ENCODE peak calls at places on chromosomes 12 and 14, in four cellular contexts. One of them, this sample, is unnamed.

GRCh38 chr14:61566537-61567225 is 128.6 kb upstream of the HIF1A start:
- DNase-seq in GM12878: no peak
- DNase-seq in K562: no peak
- DNase-seq in HepG2: no peak
- DNase-seq in this sample: no peak

GRCh38 chr12:10372534-10372931 is 17.3 kb downstream of the KLRK1 start:
- DNase-seq in GM12878: no peak
- DNase-seq in K562: no peak
- DNase-seq in HepG2: no peak
- DNase-seq in this sample: no peak

GRCh38 chr12:64669270-64669842 is 59.1 kb downstream of the RASSF3 start:
- DNase-seq in GM12878: peak; percentile 73
- DNase-seq in K562: no peak
- DNase-seq in HepG2: peak; percentile 49
- DNase-seq in this sample: no peak

GRCh38 chr14:53890611-53891091 is 66.0 kb downstream of the BMP4 start:
- DNase-seq in GM12878: no peak
- DNase-seq in K562: no peak
- DNase-seq in HepG2: peak; percentile 46
- DNase-seq in this sample: no peak

GRCh38 chr14:51079489-51079888 is 15.4 kb downstream of the TRIM9 start:
- DNase-seq in GM12878: no peak
- DNase-seq in K562: no peak
- DNase-seq in HepG2: no peak
- DNase-seq in this sample: no peak

GRCh38 chr12:13116259-13116658 is 12.8 kb upstream of the GSG1 start:
- DNase-seq in GM12878: no peak
- DNase-seq in K562: no peak
- DNase-seq in HepG2: no peak
- DNase-seq in this sample: no peak

GRCh38 chr12:69066420-69067373 is 133.7 kb upstream of the CPM start:
- DNase-seq in GM12878: no peak
- DNase-seq in K562: no peak
- DNase-seq in HepG2: no peak
- DNase-seq in this sample: no peak

GRCh38 chr12:104632724-104633181 is 176.0 kb downstream of the CHST11 start:
- DNase-seq in GM12878: no peak
- DNase-seq in K562: no peak
- DNase-seq in HepG2: no peak
- DNase-seq in this sample: no peak

GRCh38 chr14:93207468-93208308 is 632 bp downstream of the UBR7 start:
- DNase-seq in GM12878: no peak
- DNase-seq in K562: peak; percentile 38
- DNase-seq in HepG2: no peak
- DNase-seq in this sample: peak; percentile 52

GRCh38 chr12:64931981-64932380 is 107.5 kb downstream of the TBC1D30 start:
- DNase-seq in GM12878: no peak
- DNase-seq in K562: no peak
- DNase-seq in HepG2: no peak
- DNase-seq in this sample: no peak

GRCh38 chr12:6915023-6915788 is 826 bp downstream of the ENO2 start:
- DNase-seq in GM12878: no peak
- DNase-seq in K562: peak; percentile 75
- DNase-seq in HepG2: no peak
- DNase-seq in this sample: no peak

GRCh38 chr12:34403706-34404376 is 381.5 kb downstream of the ALG10 start:
- DNase-seq in GM12878: no peak
- DNase-seq in K562: no peak
- DNase-seq in HepG2: no peak
- DNase-seq in this sample: peak; percentile 0

GRCh38 chr14:100424504-100425453 is 101.6 kb downstream of the SLC25A47 start:
- DNase-seq in GM12878: no peak
- DNase-seq in K562: no peak
- DNase-seq in HepG2: no peak
- DNase-seq in this sample: no peak

GRCh38 chr12:25187781-25188180 is 7.2 kb downstream of the DNAI7 start:
- DNase-seq in GM12878: no peak
- DNase-seq in K562: no peak
- DNase-seq in HepG2: no peak
- DNase-seq in this sample: no peak

GRCh38 chr12:128682542-128683315 is 141.0 kb downstream of the SLC15A4 start:
- DNase-seq in GM12878: no peak
- DNase-seq in K562: no peak
- DNase-seq in HepG2: no peak
- DNase-seq in this sample: no peak

GRCh38 chr12:22271036-22271435 is 63.5 kb downstream of the ST8SIA1 start:
- DNase-seq in GM12878: no peak
- DNase-seq in K562: no peak
- DNase-seq in HepG2: no peak
- DNase-seq in this sample: no peak

GRCh38 chr14:81157431-81157830 is 63.3 kb downstream of the GTF2A1 start:
- DNase-seq in GM12878: no peak
- DNase-seq in K562: no peak
- DNase-seq in HepG2: no peak
- DNase-seq in this sample: no peak

GRCh38 chr12:93348568-93349435 is 28.9 kb upstream of the NUDT4 start:
- DNase-seq in GM12878: no peak
- DNase-seq in K562: no peak
- DNase-seq in HepG2: no peak
- DNase-seq in this sample: no peak

GRCh38 chr12:119204137-119204536 is 25.4 kb downstream of the HSPB8 start:
- DNase-seq in GM12878: no peak
- DNase-seq in K562: no peak
- DNase-seq in HepG2: no peak
- DNase-seq in this sample: no peak

GRCh38 chr14:88424573-88424972 is 39.1 kb downstream of the SPATA7 start:
- DNase-seq in GM12878: no peak
- DNase-seq in K562: no peak
- DNase-seq in HepG2: no peak
- DNase-seq in this sample: no peak

GRCh38 chr14:100692859-100693558 is 33.7 kb upstream of the DLK1 start:
- DNase-seq in GM12878: no peak
- DNase-seq in K562: no peak
- DNase-seq in HepG2: peak; percentile 65
- DNase-seq in this sample: no peak

GRCh38 chr12:124543052-124543590 is 24.3 kb downstream of the NCOR2 start:
- DNase-seq in GM12878: no peak
- DNase-seq in K562: no peak
- DNase-seq in HepG2: no peak
- DNase-seq in this sample: no peak

GRCh38 chr12:100741084-100741711 is 53.4 kb upstream of the ANO4 start:
- DNase-seq in GM12878: no peak
- DNase-seq in K562: peak; percentile 28
- DNase-seq in HepG2: peak; percentile 10
- DNase-seq in this sample: peak; percentile 41

GRCh38 chr12:68532204-68532886 is 78.4 kb upstream of the RAP1B start:
- DNase-seq in GM12878: no peak
- DNase-seq in K562: no peak
- DNase-seq in HepG2: no peak
- DNase-seq in this sample: no peak

GRCh38 chr12:5083955-5084849 is 40.5 kb downstream of the KCNA5 start:
- DNase-seq in GM12878: peak; percentile 23
- DNase-seq in K562: peak; percentile 45
- DNase-seq in HepG2: peak; percentile 24
- DNase-seq in this sample: peak; percentile 64

GRCh38 chr14:104553166-104554087 is 26.1 kb upstream of the C14orf180 start:
- DNase-seq in GM12878: no peak
- DNase-seq in K562: no peak
- DNase-seq in HepG2: no peak
- DNase-seq in this sample: no peak

GRCh38 chr12:120737557-120738251 is 12.1 kb downstream of the ACADS start:
- DNase-seq in GM12878: no peak
- DNase-seq in K562: no peak
- DNase-seq in HepG2: no peak
- DNase-seq in this sample: peak; percentile 28

GRCh38 chr12:2017724-2018337 is 13.6 kb upstream of the DCP1B start:
- DNase-seq in GM12878: no peak
- DNase-seq in K562: no peak
- DNase-seq in HepG2: no peak
- DNase-seq in this sample: no peak

GRCh38 chr14:37587881-37588666 is 7.0 kb downstream of the FOXA1 start:
- DNase-seq in GM12878: no peak
- DNase-seq in K562: no peak
- DNase-seq in HepG2: peak; percentile 68
- DNase-seq in this sample: no peak

GRCh38 chr12:131943876-131944275 is 5.9 kb upstream of the EP400 start:
- DNase-seq in GM12878: no peak
- DNase-seq in K562: no peak
- DNase-seq in HepG2: no peak
- DNase-seq in this sample: no peak

GRCh38 chr12:62631531-62632520 is 165.2 kb downstream of the MON2 start:
- DNase-seq in GM12878: no peak
- DNase-seq in K562: no peak
- DNase-seq in HepG2: peak; percentile 25
- DNase-seq in this sample: no peak

GRCh38 chr14:65226824-65227604 is 124.7 kb upstream of the MAX start:
- DNase-seq in GM12878: no peak
- DNase-seq in K562: no peak
- DNase-seq in HepG2: peak; percentile 97
- DNase-seq in this sample: no peak

GRCh38 chr14:67420102-67420739 is 8.3 kb upstream of the PLEK2 start:
- DNase-seq in GM12878: no peak
- DNase-seq in K562: peak; percentile 56
- DNase-seq in HepG2: peak; percentile 32
- DNase-seq in this sample: peak; percentile 48

GRCh38 chr12:124404162-124404561 is 109.3 kb downstream of the RFLNA start:
- DNase-seq in GM12878: no peak
- DNase-seq in K562: no peak
- DNase-seq in HepG2: no peak
- DNase-seq in this sample: no peak

GRCh38 chr14:76104802-76105355 is 46.8 kb upstream of the GPATCH2L start:
- DNase-seq in GM12878: no peak
- DNase-seq in K562: no peak
- DNase-seq in HepG2: no peak
- DNase-seq in this sample: no peak
- TF ChIP-seq FOXK2 in GM12878: no peak
- TF ChIP-seq FOXK2 in K562: no peak
- TF ChIP-seq FOXK2 in HepG2: no peak
- TF ChIP-seq FOXK2 in this sample: no peak

GRCh38 chr14:45426685-45427282 is 173.8 kb upstream of the MIS18BP1 start:
- DNase-seq in GM12878: peak; percentile 4
- DNase-seq in K562: peak; percentile 26
- DNase-seq in HepG2: peak; percentile 49
- DNase-seq in this sample: peak; percentile 45
- TF ChIP-seq BHLHE40 in GM12878: no peak
- TF ChIP-seq BHLHE40 in K562: no peak
- TF ChIP-seq BHLHE40 in HepG2: no peak
- TF ChIP-seq BHLHE40 in this sample: no peak

GRCh38 chr12:46459111-46459510 is 86.5 kb upstream of the SLC38A2 start:
- DNase-seq in GM12878: no peak
- DNase-seq in K562: no peak
- DNase-seq in HepG2: no peak
- DNase-seq in this sample: no peak
- TF ChIP-seq FOXK2 in GM12878: no peak
- TF ChIP-seq FOXK2 in K562: no peak
- TF ChIP-seq FOXK2 in HepG2: no peak
- TF ChIP-seq FOXK2 in this sample: no peak

DNA sequence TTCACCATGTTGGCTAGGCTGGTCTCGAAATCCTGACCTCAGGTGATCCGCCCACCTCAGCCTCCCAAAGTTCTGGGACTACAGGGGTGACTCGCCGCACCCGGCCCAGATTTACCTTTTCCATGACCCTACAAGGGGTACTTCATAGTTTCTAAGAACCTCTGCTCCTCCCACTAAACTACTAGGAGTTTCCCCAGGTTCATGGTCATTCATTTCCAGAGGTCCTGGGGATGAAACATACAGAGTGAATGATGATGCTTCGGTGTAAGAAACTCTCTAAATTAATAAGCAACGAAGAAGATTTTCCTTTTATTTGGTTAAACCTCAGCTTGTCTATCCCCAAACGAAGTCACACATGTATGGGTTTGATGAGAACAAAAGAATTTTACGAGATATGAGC is 56.9 kb downstream of the AMN start:
- DNase-seq in GM12878: no peak
- DNase-seq in K562: no peak
- DNase-seq in HepG2: no peak
- DNase-seq in this sample: no peak
- TF ChIP-seq BHLHE40 in GM12878: no peak
- TF ChIP-seq BHLHE40 in K562: no peak
- TF ChIP-seq BHLHE40 in HepG2: no peak
- TF ChIP-seq BHLHE40 in this sample: no peak

GRCh38 chr14:30638926-30639325 is 16.8 kb downstream of the SCFD1 start:
- DNase-seq in GM12878: no peak
- DNase-seq in K562: no peak
- DNase-seq in HepG2: no peak
- DNase-seq in this sample: no peak
- TF ChIP-seq FOXK2 in GM12878: no peak
- TF ChIP-seq FOXK2 in K562: no peak
- TF ChIP-seq FOXK2 in HepG2: no peak
- TF ChIP-seq FOXK2 in this sample: no peak

DNA sequence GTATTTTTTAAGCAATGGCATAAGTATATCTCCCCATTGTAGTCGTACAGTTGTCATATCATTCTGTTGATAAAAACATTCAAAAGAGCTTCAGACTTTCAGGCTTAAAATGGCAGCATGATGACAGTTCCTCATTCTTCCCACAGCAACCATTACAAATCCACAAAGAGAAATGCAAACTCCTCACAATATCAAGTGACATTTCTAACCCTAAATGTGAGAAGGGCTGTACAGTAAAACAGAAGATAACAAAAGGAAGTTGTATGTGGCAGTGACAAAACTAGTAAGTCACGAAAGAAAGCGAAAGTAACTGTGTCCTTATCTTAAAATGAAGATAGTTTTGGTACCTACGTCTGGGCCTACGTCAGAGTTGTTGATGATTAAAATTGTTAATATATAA is 46.7 kb downstream of the GXYLT1 start:
- DNase-seq in GM12878: peak; percentile 42
- DNase-seq in K562: no peak
- DNase-seq in HepG2: no peak
- DNase-seq in this sample: no peak
- TF ChIP-seq BHLHE40 in GM12878: no peak
- TF ChIP-seq BHLHE40 in K562: no peak
- TF ChIP-seq BHLHE40 in HepG2: no peak
- TF ChIP-seq BHLHE40 in this sample: no peak

DNA sequence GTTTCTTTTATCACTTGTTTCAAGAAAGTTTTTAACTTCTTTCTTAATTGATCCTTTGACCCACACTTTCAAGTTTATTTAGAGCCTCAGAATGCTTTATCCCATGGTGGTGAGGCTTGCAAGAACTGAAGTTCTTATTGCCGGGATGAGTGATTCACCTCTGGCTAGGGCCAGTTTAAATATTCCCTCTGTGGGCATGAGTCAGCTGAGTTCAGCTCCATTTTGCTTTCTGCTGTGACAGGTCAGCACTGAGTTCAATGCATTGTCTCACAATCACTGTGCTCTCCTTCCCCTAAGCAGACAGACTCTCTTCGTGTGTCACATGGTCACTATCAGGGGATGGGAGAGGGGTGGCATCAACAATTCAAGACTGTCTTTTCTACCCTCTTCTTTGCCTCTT is 514.6 kb upstream of the FBXO33 start:
- DNase-seq in GM12878: no peak
- DNase-seq in K562: no peak
- DNase-seq in HepG2: no peak
- DNase-seq in this sample: no peak
- TF ChIP-seq FOXK2 in GM12878: no peak
- TF ChIP-seq FOXK2 in K562: no peak
- TF ChIP-seq FOXK2 in HepG2: no peak
- TF ChIP-seq FOXK2 in this sample: no peak

This sample was measured in HEK293T.